ENCODE peak calls at places on chromosome 1, in nine cellular contexts. One of them, this sample, is unnamed.

GRCh38 chr1:188660573-188660972 is 1817.1 kb downstream of the BRINP3 start:
- DNase-seq in ELR: no peak
- DNase-seq in epithelial cell of prostate: no peak
- DNase-seq in stimulated activated CD8-positive, alpha-beta memory T cell treated with anti-CD3 and anti-CD28 coated beads, Interleukin-7, amount 100 ng/mL, for 48 hours: no peak
- DNase-seq in MM.1S: no peak
- DNase-seq in GOT3: no peak
- DNase-seq in KG1: no peak
- DNase-seq in tibial artery: no peak
- DNase-seq in COR-L47: no peak
- DNase-seq in this sample: no peak

GRCh38 chr1:176765608-176766007 is 302.6 kb downstream of the PAPPA2 start:
- DNase-seq in ELR: no peak
- DNase-seq in epithelial cell of prostate: no peak
- DNase-seq in stimulated activated CD8-positive, alpha-beta memory T cell treated with anti-CD3 and anti-CD28 coated beads, Interleukin-7, amount 100 ng/mL, for 48 hours: no peak
- DNase-seq in MM.1S: no peak
- DNase-seq in GOT3: no peak
- DNase-seq in KG1: no peak
- DNase-seq in tibial artery: no peak
- DNase-seq in COR-L47: no peak
- DNase-seq in this sample: no peak

GRCh38 chr1:2304921-2305681 is 77.0 kb downstream of the SKI start:
- DNase-seq in ELR: no peak
- DNase-seq in epithelial cell of prostate: no peak
- DNase-seq in stimulated activated CD8-positive, alpha-beta memory T cell treated with anti-CD3 and anti-CD28 coated beads, Interleukin-7, amount 100 ng/mL, for 48 hours: no peak
- DNase-seq in MM.1S: no peak
- DNase-seq in GOT3: no peak
- DNase-seq in KG1: no peak
- DNase-seq in tibial artery: no peak
- DNase-seq in COR-L47: no peak
- DNase-seq in this sample: no peak

GRCh38 chr1:75764057-75764655 is 21.9 kb upstream of the RABGGTB start:
- DNase-seq in ELR: no peak
- DNase-seq in epithelial cell of prostate: no peak
- DNase-seq in stimulated activated CD8-positive, alpha-beta memory T cell treated with anti-CD3 and anti-CD28 coated beads, Interleukin-7, amount 100 ng/mL, for 48 hours: no peak
- DNase-seq in MM.1S: no peak
- DNase-seq in GOT3: no peak
- DNase-seq in KG1: no peak
- DNase-seq in tibial artery: no peak
- DNase-seq in COR-L47: no peak
- DNase-seq in this sample: no peak

GRCh38 chr1:16146888-16147614 is 8.8 kb downstream of the EPHA2 start:
- DNase-seq in ELR: peak; percentile 76
- DNase-seq in epithelial cell of prostate: no peak
- DNase-seq in stimulated activated CD8-positive, alpha-beta memory T cell treated with anti-CD3 and anti-CD28 coated beads, Interleukin-7, amount 100 ng/mL, for 48 hours: no peak
- DNase-seq in MM.1S: no peak
- DNase-seq in GOT3: no peak
- DNase-seq in KG1: no peak
- DNase-seq in tibial artery: no peak
- DNase-seq in COR-L47: no peak
- DNase-seq in this sample: no peak

GRCh38 chr1:218384576-218384975 is 39.4 kb downstream of the TGFB2 start:
- DNase-seq in ELR: peak; percentile 63
- DNase-seq in epithelial cell of prostate: no peak
- DNase-seq in stimulated activated CD8-positive, alpha-beta memory T cell treated with anti-CD3 and anti-CD28 coated beads, Interleukin-7, amount 100 ng/mL, for 48 hours: no peak
- DNase-seq in MM.1S: no peak
- DNase-seq in GOT3: no peak
- DNase-seq in KG1: no peak
- DNase-seq in tibial artery: no peak
- DNase-seq in COR-L47: no peak
- DNase-seq in this sample: no peak

GRCh38 chr1:213331776-213332175 is 280.7 kb downstream of the RPS6KC1 start:
- DNase-seq in ELR: no peak
- DNase-seq in epithelial cell of prostate: no peak
- DNase-seq in stimulated activated CD8-positive, alpha-beta memory T cell treated with anti-CD3 and anti-CD28 coated beads, Interleukin-7, amount 100 ng/mL, for 48 hours: no peak
- DNase-seq in MM.1S: no peak
- DNase-seq in GOT3: no peak
- DNase-seq in KG1: no peak
- DNase-seq in tibial artery: no peak
- DNase-seq in COR-L47: no peak
- DNase-seq in this sample: peak; percentile 39

GRCh38 chr1:222777977-222778376 is 36.9 kb upstream of the DISP1 start:
- DNase-seq in ELR: peak; percentile 40
- DNase-seq in epithelial cell of prostate: peak; percentile 77
- DNase-seq in stimulated activated CD8-positive, alpha-beta memory T cell treated with anti-CD3 and anti-CD28 coated beads, Interleukin-7, amount 100 ng/mL, for 48 hours: no peak
- DNase-seq in MM.1S: no peak
- DNase-seq in GOT3: no peak
- DNase-seq in KG1: no peak
- DNase-seq in tibial artery: no peak
- DNase-seq in COR-L47: peak; percentile 79
- DNase-seq in this sample: no peak

GRCh38 chr1:44717653-44718052 is 13.3 kb downstream of the RNU5D-1 start:
- DNase-seq in ELR: no peak
- DNase-seq in epithelial cell of prostate: no peak
- DNase-seq in stimulated activated CD8-positive, alpha-beta memory T cell treated with anti-CD3 and anti-CD28 coated beads, Interleukin-7, amount 100 ng/mL, for 48 hours: no peak
- DNase-seq in MM.1S: no peak
- DNase-seq in GOT3: no peak
- DNase-seq in KG1: no peak
- DNase-seq in tibial artery: no peak
- DNase-seq in COR-L47: no peak
- DNase-seq in this sample: no peak

GRCh38 chr1:116372186-116372585 is 858 bp upstream of the ATP1A1 start:
- DNase-seq in ELR: no peak
- DNase-seq in epithelial cell of prostate: no peak
- DNase-seq in stimulated activated CD8-positive, alpha-beta memory T cell treated with anti-CD3 and anti-CD28 coated beads, Interleukin-7, amount 100 ng/mL, for 48 hours: no peak
- DNase-seq in MM.1S: no peak
- DNase-seq in GOT3: no peak
- DNase-seq in KG1: no peak
- DNase-seq in tibial artery: no peak
- DNase-seq in COR-L47: no peak
- DNase-seq in this sample: no peak